ENCODE peak calls at places on chromosomes 12 and 14, in four cellular contexts. G is CD8-positive, alpha-beta memory T cell; K is GM23248; X is colonic mucosa. B is an unnamed sample. For H3K27me3 and H3K36me3, the result is how much of the 10 kb centered on the place peaks cover.

GRCh38 chr12:88854260-88854659 is 274.0 kb upstream of the KITLG start:
- DNase-seq in K (peak), G (no peak), X (no peak), B (no peak)

GRCh38 chr12:49232940-49233841 is 31.7 kb upstream of the TUBA1C start:
- DNase-seq in K (no peak), G (no peak), X (peak), B (peak)

GRCh38 chr12:11976005-11976404 is 94.7 kb upstream of the BCL2L14 start:
- DNase-seq in K (no peak), X (no peak), G (no peak), B (no peak)

GRCh38 chr14:69685217-69685616 is 73.8 kb downstream of the SUSD6 start:
- DNase-seq in G (no peak), K (peak), X (no peak), B (no peak)

GRCh38 chr12:113137861-113138783 is 2.6 kb upstream of the RASAL1 start:
- DNase-seq in K (no peak), G (no peak), X (no peak), B (peak)

GRCh38 chr14:54450535-54450934 is 9.4 kb upstream of the CNIH1 start:
- DNase-seq in X (no peak), G (no peak), K (peak), B (no peak)

GRCh38 chr12:45583011-45583657 is 146.4 kb upstream of the ARID2 start:
- DNase-seq in G (no peak), X (peak), K (peak), B (no peak)

GRCh38 chr12:95214466-95214865 is 2.8 kb downstream of the FGD6 start:
- DNase-seq in X (no peak), K (no peak), G (no peak), B (no peak)

GRCh38 chr12:52850681-52851080 is 1.9 kb upstream of the KRT78 start:
- DNase-seq in G (peak), X (no peak), K (no peak), B (no peak)

GRCh38 chr12:77005699-77006098 is 59.7 kb downstream of the E2F7 start:
- DNase-seq in G (no peak), K (no peak), X (no peak), B (no peak)

GRCh38 chr12:50246159-50246865 is 37.0 kb downstream of the LIMA1 start:
- DNase-seq in X (no peak), G (no peak), K (peak), B (no peak)

GRCh38 chr12:79250186-79250585 is 385.6 kb downstream of the SYT1 start:
- DNase-seq in G (no peak), K (no peak), X (no peak), B (no peak)

GRCh38 chr14:44316647-44317432 is 190.2 kb downstream of the FSCB start:
- DNase-seq in K (peak), X (peak), G (no peak), B (no peak)

GRCh38 chr12:66409195-66409871 is 107.0 kb downstream of the HELB start:
- DNase-seq in X (peak), K (peak), G (peak), B (peak)

GRCh38 chr12:108906971-108907370 is 27.1 kb downstream of the DAO start:
- DNase-seq in X (no peak), G (no peak), K (no peak), B (no peak)

GRCh38 chr14:31360919-31361662 is 59.3 kb downstream of the HEATR5A start:
- DNase-seq in K (peak), X (no peak), G (no peak), B (no peak)

GRCh38 chr14:101365329-101366158 is 195.8 kb upstream of the DIO3 start:
- DNase-seq in G (no peak), X (no peak), K (no peak), B (peak)

GRCh38 chr12:693937-694533 is 30.8 kb upstream of the NINJ2 start:
- DNase-seq in G (no peak), K (no peak), X (no peak), B (no peak)

GRCh38 chr12:67442896-67443295 is 173.7 kb downstream of the CAND1 start:
- DNase-seq in X (no peak), K (no peak), G (no peak), B (no peak)

GRCh38 chr14:23056956-23057756 is at the start of gene CDH24:
- DNase-seq in G (peak), K (peak), X (peak), B (peak)

GRCh38 chr14:88541324-88541723 is 13.5 kb downstream of the PTPN21 start:
- DNase-seq in K (no peak), G (no peak), X (no peak), B (no peak)

GRCh38 chr14:59438148-59438766 is 26.9 kb downstream of the GPR135 start:
- DNase-seq in K (peak), G (no peak), X (no peak), B (no peak)

GRCh38 chr14:88554458-88555286 is at the start of gene PTPN21:
- DNase-seq in K (peak), G (peak), X (peak), B (peak)

GRCh38 chr12:6818246-6819006 is 3.2 kb upstream of the GPR162 start:
- DNase-seq in X (no peak), G (no peak), K (no peak), B (peak)

GRCh38 chr12:104958946-104959841 is 1.1 kb upstream of the SLC41A2 start:
- DNase-seq in K (peak), X (peak), G (no peak), B (no peak)

GRCh38 chr12:13952096-13952495 is 29.3 kb downstream of the GRIN2B start:
- DNase-seq in X (no peak), K (no peak), G (no peak), B (no peak)

GRCh38 chr12:127455347-127456265 is 811.4 kb upstream of the TMEM132C start:
- DNase-seq in X (no peak), K (peak), G (no peak), B (peak)

GRCh38 chr12:32273063-32273521 is 126.3 kb upstream of the FGD4 start:
- DNase-seq in K (peak), X (peak), G (no peak), B (no peak)

GRCh38 chr14:92844220-92844619 is 50.1 kb downstream of the GOLGA5 start:
- DNase-seq in X (no peak), G (no peak), K (peak), B (no peak)

GRCh38 chr12:42669471-42669997 is 80.0 kb upstream of the PRICKLE1 start:
- DNase-seq in K (peak), G (no peak), X (no peak), B (no peak)

GRCh38 chr14:39015360-39015961 is 87.6 kb downstream of the SEC23A start:
- DNase-seq in X (no peak), K (peak), G (no peak), B (peak)

GRCh38 chr12:47834199-47835016 is 14.7 kb upstream of the HDAC7 start:
- DNase-seq in X (no peak), K (no peak), G (no peak), B (no peak)

GRCh38 chr12:12219664-12220063 is 47.2 kb downstream of the LRP6 start:
- DNase-seq in X (no peak), G (no peak), K (no peak), B (no peak)

GRCh38 chr14:101068293-101068957 is 164.9 kb upstream of the RTL1 start:
- DNase-seq in G (peak), K (no peak), X (no peak), B (peak)

GRCh38 chr14:51862839-51863235 is 2.4 kb downstream of the GNG2 start:
- DNase-seq in X (no peak), K (no peak), G (no peak), B (no peak)

GRCh38 chr12:18320036-18320617 is 58.8 kb downstream of the PIK3C2G start:
- DNase-seq in G (no peak), X (no peak), K (peak), B (peak)

GRCh38 chr14:74207943-74208342 is 31.3 kb upstream of the VSX2 start:
- DNase-seq in K (peak), X (no peak), G (no peak), B (peak)

DNA sequence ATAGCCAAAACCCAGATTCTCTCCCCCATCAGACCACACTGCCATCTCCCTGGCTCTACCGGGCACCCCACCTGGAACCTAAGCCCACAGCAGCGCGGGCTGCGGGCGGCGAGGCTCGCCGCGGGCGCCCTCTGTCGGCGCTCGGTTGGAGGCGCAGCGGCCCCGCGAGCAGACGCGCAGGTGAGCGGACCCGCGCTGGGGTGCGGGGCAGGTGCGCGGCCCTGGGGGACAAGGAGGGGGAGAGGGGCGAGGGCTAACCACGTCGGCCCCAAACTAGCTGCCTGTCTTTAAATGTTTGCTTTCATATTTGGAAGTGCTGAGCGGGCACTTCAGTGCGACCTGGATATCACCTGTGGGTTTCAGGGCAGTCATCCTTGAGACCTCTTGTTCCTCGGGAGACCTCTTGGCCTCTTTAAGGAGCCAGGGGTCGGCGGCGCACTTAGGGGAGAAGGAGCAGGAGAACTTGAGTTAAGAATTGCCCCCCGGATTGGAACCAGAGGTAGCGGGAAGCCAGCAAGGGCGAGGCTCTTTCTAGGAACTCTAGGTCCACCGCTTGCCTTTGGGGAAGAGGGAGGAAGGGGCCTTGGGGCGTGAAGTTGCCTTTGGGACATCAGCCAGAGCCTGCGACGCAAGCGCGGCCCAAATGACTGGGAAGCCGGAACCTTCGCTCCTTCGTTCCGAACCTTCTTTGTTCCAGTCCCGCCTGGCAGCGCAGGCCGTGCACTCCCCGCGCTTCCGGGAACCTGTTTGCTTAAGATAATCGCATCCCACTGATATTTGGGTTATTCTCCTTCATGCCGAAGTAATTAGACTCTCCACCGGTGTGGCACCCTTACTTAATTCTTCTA is 78.7 kb downstream of the NEDD1 start:
- DNase-seq in K (peak), G (peak), X (no peak), B (peak)
- H3K4me3 ChIP-seq in K (peak), G (peak), X (peak), B (peak)

GRCh38 chr12:57240069-57240921 is 10.7 kb downstream of the STAC3 start:
- DNase-seq in K (peak), G (peak), X (no peak), B (peak)

GRCh38 chr12:57242329-57242690 is 8.7 kb downstream of the STAC3 start:
- DNase-seq in X (no peak), K (peak), G (no peak), B (no peak)

GRCh38 chr12:57242691-57243454 is 8.1 kb downstream of the STAC3 start:
- DNase-seq in G (peak), X (peak), K (peak), B (peak)

GRCh38 chr12:57240926-57241555 is 9.9 kb downstream of the STAC3 start:
- DNase-seq in G (no peak), X (no peak), K (peak), B (peak)

DNA sequence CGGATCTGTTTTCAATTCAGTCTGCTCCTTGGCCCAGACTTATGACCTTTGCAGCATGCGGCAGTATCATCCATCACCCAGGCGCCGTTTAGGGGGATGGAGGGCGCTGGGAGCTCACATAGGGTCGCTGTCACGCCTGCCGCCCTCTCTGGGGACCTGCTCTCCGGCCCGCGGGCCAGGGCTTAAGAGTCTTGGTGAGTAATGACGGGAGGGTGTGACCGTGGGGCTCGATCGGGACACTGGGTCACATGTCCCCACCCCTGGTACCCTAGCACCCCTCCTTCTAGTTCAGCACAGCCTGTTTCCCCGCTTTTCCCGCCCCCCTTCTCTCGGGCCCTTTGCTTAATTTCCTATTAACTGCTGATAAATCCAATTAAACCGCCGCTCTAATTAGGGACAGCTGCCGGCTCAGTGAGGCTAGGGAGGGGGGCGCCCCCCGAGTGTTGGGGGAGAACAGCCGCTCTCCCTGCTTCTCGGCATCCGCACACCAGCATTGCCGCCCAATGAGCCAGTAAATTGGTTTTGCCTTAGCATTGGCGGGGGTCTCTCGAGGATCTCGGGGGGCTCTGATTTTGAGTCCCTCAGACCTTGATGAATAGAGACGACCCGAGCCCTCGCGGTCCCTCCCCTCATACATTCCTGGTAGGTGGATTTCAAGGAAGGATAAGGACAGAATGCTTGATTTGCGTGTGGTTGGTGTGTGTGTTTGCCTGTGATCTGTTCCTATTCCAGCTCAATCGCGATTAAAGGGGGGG is 9.3 kb downstream of the STAC3 start:
- DNase-seq in X (no peak), K (peak), G (no peak), B (peak)
- H3K27me3 ChIP-seq in X (half or more), K (under half), G (half or more), B (half or more)

DNA sequence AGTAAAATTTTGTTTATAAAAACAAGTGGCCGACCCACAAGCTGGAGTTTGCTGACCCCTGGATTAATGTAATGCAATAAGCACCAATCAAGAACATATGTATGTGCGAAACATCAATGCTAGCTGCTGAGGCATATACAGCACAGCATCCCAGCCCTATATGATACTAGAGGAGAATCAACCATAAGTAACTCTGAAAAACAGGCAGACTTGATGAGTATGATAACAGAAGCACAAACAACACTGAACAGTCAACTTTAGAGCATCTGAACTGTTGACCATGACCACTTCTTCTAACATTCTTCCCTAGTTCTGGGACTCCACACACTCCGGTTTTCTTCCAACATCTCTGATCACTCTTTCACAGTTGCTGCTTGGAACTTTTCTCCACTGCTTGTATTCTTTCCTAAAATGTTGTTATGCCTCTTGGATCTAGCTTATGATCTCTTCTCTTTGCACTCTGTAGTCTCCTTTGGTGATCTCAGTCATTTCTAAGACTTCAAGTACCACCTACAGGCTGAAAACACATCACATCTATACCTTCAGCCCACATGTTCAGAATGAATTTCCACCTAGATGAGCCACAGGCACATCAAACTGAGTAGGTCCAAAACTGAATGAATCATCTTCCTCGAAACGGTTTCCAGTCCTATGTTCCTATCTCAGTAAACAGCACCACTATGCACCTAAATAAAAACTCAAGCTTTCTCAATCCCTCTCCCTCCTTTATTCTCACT is 57.2 kb downstream of the STXBP6 start:
- DNase-seq in X (no peak), G (no peak), K (no peak), B (no peak)
- H3K36me3 ChIP-seq in X (under half), G (under half), K (under half), B (under half)

GRCh38 chr12:53998900-53999236 is 1.1 kb upstream of the HOXC9 start:
- DNase-seq in K (no peak), X (no peak), G (no peak), B (no peak)

GRCh38 chr12:53998174-53998899 is 1.6 kb upstream of the HOXC9 start:
- DNase-seq in G (no peak), K (no peak), X (no peak), B (no peak)

GRCh38 chr12:54000105-54000773 is at the start of gene HOXC9:
- DNase-seq in G (no peak), X (no peak), K (peak), B (no peak)

GRCh38 chr12:54000774-54001114 is 783 bp downstream of the HOXC9 start:
- DNase-seq in X (no peak), K (no peak), G (no peak), B (no peak)

GRCh38 chr12:53999596-54000104 is 311 bp upstream of the HOXC9 start:
- DNase-seq in X (no peak), K (peak), G (no peak), B (peak)
- H3K4me3 ChIP-seq in X (no peak), K (peak), G (peak), B (no peak)

GRCh38 chr14:36498938-36499337 is 21.1 kb downstream of the NKX2-1 start:
- DNase-seq in G (no peak), K (no peak), X (no peak), B (no peak)
- H3K27me3 ChIP-seq in G (under half), K (half or more), X (under half), B (half or more)

DNA sequence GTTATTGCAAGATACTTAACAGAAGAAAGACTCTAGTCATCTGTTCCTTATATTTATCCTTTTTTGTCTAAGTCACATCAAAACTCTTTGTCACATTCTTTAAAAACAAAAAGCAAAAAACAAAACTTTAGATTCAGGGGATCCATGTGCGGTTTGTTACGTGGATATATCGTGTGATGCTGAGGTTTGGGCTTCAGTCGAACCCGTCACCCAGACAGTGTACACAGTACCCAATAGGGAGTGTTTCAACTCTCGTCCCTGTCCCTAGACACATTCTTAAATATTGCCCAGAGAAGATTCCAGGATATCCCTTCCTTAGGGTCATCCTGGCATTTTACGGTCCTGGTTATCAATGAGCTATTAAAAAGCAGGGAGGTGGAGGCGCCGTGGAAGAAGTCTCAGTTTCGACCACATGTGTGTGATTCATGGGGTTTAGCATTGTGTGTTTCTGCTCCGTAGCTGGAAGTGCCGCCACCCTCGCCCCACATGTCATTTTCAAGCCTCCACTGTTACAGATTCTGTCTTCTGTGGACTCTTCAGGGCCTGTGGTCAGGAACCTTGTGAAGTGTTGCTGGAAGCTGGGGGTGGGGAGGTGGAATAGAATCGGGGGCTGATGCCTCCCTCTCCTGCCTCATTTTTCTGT is 19.9 kb downstream of the CCND2 start:
- DNase-seq in X (no peak), G (no peak), K (no peak), B (peak)
- H3K36me3 ChIP-seq in X (under half), G (half or more), K (under half), B (under half)

GRCh38 chr12:56571131-56571530 is 49.5 kb downstream of the RBMS2 start:
- DNase-seq in K (no peak), X (no peak), G (no peak), B (no peak)

DNA sequence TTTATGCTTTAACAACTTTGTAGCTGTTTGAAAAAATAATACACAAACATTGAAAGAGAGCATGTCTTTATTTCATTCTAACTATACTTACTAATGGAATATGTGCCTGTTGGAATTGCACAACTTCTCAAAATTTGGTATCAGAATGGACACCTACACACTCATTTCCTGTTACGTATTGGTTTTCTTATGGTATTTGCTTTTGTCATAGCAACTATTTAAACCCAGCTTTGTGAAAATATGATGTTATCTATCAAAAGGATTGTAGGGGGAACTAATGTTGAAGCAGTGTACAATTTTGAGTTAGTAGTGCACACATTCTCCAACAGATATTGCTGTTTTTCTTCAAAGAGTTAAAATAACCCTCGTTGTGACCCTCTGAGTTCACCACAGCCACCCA is 52.6 kb downstream of the RBMS2 start:
- DNase-seq in G (no peak), X (no peak), K (peak), B (no peak)
- H3K4me3 ChIP-seq in G (no peak), X (no peak), K (no peak), B (no peak)

GRCh38 chr12:15163001-15163400 is 58.2 kb downstream of the RERG start:
- DNase-seq in G (no peak), X (no peak), K (no peak), B (no peak)

GRCh38 chr12:15163577-15163976 is 57.6 kb downstream of the RERG start:
- DNase-seq in K (no peak), G (no peak), X (no peak), B (no peak)

GRCh38 chr12:15168279-15168678 is 52.9 kb downstream of the RERG start:
- DNase-seq in X (no peak), K (no peak), G (no peak), B (no peak)

GRCh38 chr12:15164997-15165659 is 56.1 kb downstream of the RERG start:
- DNase-seq in G (no peak), K (no peak), X (no peak), B (no peak)
- H3K27me3 ChIP-seq in G (under half), K (under half), X (under half), B (under half)